ENCODE peak calls at places on chromosome 3, in nine cellular contexts. J, A, W, S, K, M, Q, R and T are unnamed samples.

GRCh38 chr3:136838641-136839555 is 20.0 kb downstream of the SLC35G2 start:
- DNase-seq in M (no peak), K (no peak), Q (no peak), S (no peak), R (no peak), W (peak; percentile 58), J (no peak), A (no peak), T (no peak)

GRCh38 chr3:138945646-138946553 is 1.0 kb downstream of the FOXL2 start:
- DNase-seq in Q (no peak), A (no peak), R (peak; percentile 30), J (no peak), M (no peak), K (no peak), W (peak; percentile 30), S (no peak), T (no peak)

GRCh38 chr3:127815641-127816605 is 6.4 kb downstream of the MGLL start:
- DNase-seq in J (no peak), A (no peak), Q (no peak), W (no peak), M (no peak), S (no peak), K (no peak), R (peak; percentile 73), T (no peak)

GRCh38 chr3:159852821-159853505 is 135.7 kb upstream of the IL12A start:
- DNase-seq in J (no peak), M (no peak), Q (peak; percentile 41), K (no peak), S (no peak), W (peak; percentile 60), A (no peak), R (peak; percentile 45), T (no peak)

GRCh38 chr3:167830007-167830406 is 94.5 kb downstream of the SERPINI1 start:
- DNase-seq in Q (no peak), W (no peak), M (no peak), A (no peak), K (no peak), S (no peak), J (no peak), R (no peak), T (no peak)

GRCh38 chr3:170076715-170077238 is 39.0 kb downstream of the GPR160 start:
- DNase-seq in J (no peak), R (peak; percentile 61), W (peak; percentile 45), Q (no peak), S (no peak), K (no peak), M (no peak), A (peak; percentile 2), T (no peak)

GRCh38 chr3:32340639-32341365 is 50.9 kb upstream of the CMTM7 start:
- DNase-seq in Q (no peak), M (no peak), W (no peak), R (no peak), K (no peak), S (no peak), A (no peak), J (no peak), T (no peak)

GRCh38 chr3:116896116-116896515 is 186.5 kb downstream of the TUSC7 start:
- DNase-seq in A (no peak), M (no peak), S (no peak), R (peak; percentile 7), W (no peak), K (no peak), Q (no peak), J (no peak), T (no peak)

GRCh38 chr3:46952813-46953212 is 23.7 kb downstream of the CCDC12 start:
- DNase-seq in A (no peak), J (no peak), K (no peak), M (no peak), W (no peak), S (no peak), R (no peak), Q (no peak), T (no peak)

GRCh38 chr3:175818811-175819464 is 959.8 kb downstream of the NAALADL2 start:
- DNase-seq in J (no peak), M (no peak), S (no peak), A (no peak), R (no peak), W (no peak), Q (no peak), K (no peak), T (no peak)

GRCh38 chr3:188202358-188203138 is 48.6 kb downstream of the LPP start:
- DNase-seq in A (no peak), W (no peak), M (no peak), J (no peak), R (no peak), K (no peak), Q (no peak), S (no peak), T (no peak)

GRCh38 chr3:149401926-149402310 is 24.5 kb upstream of the TM4SF1 start:
- DNase-seq in S (no peak), A (no peak), J (no peak), R (no peak), M (no peak), Q (no peak), K (peak; percentile 44), W (no peak), T (no peak)

GRCh38 chr3:155676252-155676981 is 68.5 kb downstream of the PLCH1 start:
- DNase-seq in M (no peak), R (peak; percentile 42), K (no peak), S (no peak), Q (peak; percentile 31), J (no peak), W (peak; percentile 60), A (no peak), T (no peak)

DNA sequence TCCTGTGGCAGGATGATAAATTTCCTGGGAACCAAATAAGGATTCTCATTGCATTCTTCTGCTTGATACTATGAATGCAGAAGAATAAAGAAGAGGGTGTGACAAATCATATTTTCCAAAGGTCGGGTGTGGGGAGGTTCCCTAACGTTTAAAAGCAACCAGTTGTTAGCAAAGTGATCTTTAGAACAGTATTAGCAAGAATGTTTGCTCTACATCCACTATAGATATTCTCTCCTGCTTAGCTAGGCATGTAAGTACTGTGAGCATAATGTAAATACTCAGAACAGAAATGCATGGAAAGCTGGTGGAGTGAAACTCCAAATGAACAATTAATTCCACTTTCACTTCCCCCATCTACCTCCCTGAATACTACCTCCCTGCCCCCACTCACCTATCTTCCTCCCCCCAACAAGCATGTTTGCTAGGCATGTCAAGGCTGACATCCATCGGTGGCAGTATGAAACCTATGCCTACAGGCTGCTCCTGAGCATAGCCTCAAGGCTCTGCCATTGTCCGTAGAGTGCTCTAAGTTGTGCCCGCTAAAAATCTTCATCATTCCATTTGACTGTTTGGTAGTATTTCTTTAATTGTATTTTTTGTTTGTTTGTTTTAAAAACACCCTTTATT is 329.7 kb downstream of the TIGIT start:
- DNase-seq in W (no peak), J (no peak), Q (no peak), M (no peak), S (no peak), R (no peak), K (no peak), A (no peak), T (no peak)
- H3K4me3 ChIP-seq in W (peak overlapping the region; percentile 70), J (no peak overlapping the region), Q (peak overlapping the region; percentile 42), M (no peak overlapping the region), S (peak overlapping the region; percentile 39), R (no peak overlapping the region), K (no peak overlapping the region), A (peak overlapping the region; percentile 56), T (no peak overlapping the region)

DNA sequence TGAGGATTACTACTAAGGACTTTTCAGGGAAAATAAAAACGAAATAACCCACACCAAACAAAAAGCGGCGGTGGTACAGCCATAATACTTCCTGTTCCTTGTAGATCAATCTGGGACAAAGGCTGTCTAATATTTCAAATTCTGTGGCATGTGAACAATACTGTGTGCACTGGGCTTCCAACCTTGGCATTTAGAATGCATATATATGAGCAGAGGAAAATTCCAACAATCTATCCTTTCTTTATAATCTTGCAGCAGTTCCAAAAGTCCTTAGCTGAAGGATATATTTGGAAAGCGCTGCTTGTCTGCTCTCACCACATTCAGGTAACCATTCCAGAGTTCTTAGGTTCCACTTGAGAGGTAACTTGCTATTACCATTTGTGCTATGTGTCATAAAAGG is 231.7 kb downstream of the RBMS3 start:
- DNase-seq in S (no peak), K (no peak), R (no peak), M (no peak), Q (no peak), W (no peak), A (no peak), J (no peak), T (no peak)
- H3K4me3 ChIP-seq in S (no peak overlapping the region), K (no peak overlapping the region), R (no peak overlapping the region), M (no peak overlapping the region), Q (no peak overlapping the region), W (no peak overlapping the region), A (no peak overlapping the region), J (no peak overlapping the region), T (no peak overlapping the region)

GRCh38 chr3:71542548-71543370 is 40.8 kb downstream of the FOXP1 start:
- DNase-seq in Q (peak; percentile 91), J (peak; percentile 7), A (peak; percentile 94), R (peak; percentile 88), K (peak; percentile 83), M (no peak), S (peak; percentile 14), W (peak; percentile 96), T (no peak)
- H3K4me3 ChIP-seq in Q (peak overlapping the region; percentile 44), J (no peak overlapping the region), A (peak overlapping the region; percentile 13), R (no peak overlapping the region), K (peak overlapping the region; percentile 13), M (no peak overlapping the region), S (no peak overlapping the region), W (peak overlapping the region; percentile 45), T (no peak overlapping the region)

DNA sequence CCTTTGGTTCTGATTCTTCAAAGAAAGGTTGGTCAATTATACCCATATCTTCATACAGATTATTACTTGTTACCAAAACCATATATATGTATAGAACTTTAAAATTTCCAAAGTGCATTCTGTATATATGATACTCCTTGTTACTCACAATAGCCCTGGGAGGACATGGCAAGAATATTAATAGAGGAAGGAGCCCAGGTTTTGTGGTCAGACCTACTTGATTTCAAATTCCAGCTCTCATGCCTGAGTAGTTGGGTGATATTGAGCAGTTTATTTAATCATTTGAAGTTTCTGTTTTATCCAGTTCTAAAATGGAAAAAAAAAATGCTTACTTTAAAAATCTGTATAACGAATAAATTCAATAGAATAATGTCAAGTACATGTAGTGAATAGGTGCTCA is 2.5 kb downstream of the IL1RAP start:
- DNase-seq in M (no peak), R (no peak), S (no peak), J (no peak), K (no peak), W (peak; percentile 32), A (no peak), Q (no peak), T (no peak)
- H3K4me3 ChIP-seq in M (no peak overlapping the region), R (no peak overlapping the region), S (no peak overlapping the region), J (no peak overlapping the region), K (no peak overlapping the region), W (no peak overlapping the region), A (no peak overlapping the region), Q (no peak overlapping the region), T (no peak overlapping the region)

DNA sequence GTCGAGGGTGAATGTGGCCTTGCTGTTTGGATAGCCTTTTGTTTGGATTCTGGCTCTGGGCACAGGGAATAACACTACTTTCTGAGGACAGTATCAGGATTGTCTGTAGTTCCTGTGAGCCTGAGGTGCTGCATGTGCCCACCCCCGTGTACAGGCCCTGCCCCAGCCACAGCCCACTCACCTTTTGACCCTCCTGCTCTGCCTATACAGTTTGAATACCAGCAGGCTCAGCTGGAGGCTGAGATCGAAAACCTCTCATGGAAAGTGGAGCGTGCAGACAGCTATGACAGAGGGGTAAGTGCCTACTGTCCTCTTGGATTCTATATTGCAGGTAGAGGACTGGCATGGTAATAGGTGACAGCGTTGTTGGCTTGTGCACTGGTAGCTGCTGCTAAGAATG is 7.4 kb upstream of the P4HTM start:
- DNase-seq in K (no peak), R (no peak), J (no peak), S (no peak), M (no peak), A (no peak), W (no peak), Q (no peak), T (no peak)
- H3K4me3 ChIP-seq in K (no peak overlapping the region), R (no peak overlapping the region), J (no peak overlapping the region), S (no peak overlapping the region), M (no peak overlapping the region), A (no peak overlapping the region), W (no peak overlapping the region), Q (no peak overlapping the region), T (no peak overlapping the region)